ENCODE peak calls at places on chromosomes 12 and 14, in five cellular contexts. S is retinal pigment epithelial cell, B is kidney epithelial cell, C is endothelial cell of umbilical vein, X is astrocyte of the cerebellum. W is an unnamed sample.
A peak's percentile ranks its signal among the peaks of the same experiment; 100 is the strongest.

GRCh38 chr12:29316772-29317171 is 64.2 kb downstream of the ERGIC2 start:
- DNase-seq in S (no peak), B (peak; percentile 12), C (no peak), X (peak; percentile 80), W (no peak)

GRCh38 chr12:51008329-51008728 is 17.9 kb downstream of the SLC11A2 start:
- DNase-seq in X (no peak), B (no peak), S (no peak), C (no peak), W (no peak)

GRCh38 chr12:67881565-67881964 is 107.7 kb upstream of the IFNG-AS1 start:
- DNase-seq in B (no peak), X (no peak), C (no peak), S (no peak), W (no peak)

GRCh38 chr14:97458302-97459137 is 661.3 kb downstream of the VRK1 start:
- DNase-seq in S (no peak), B (no peak), X (no peak), C (no peak), W (no peak)

GRCh38 chr14:49497267-49497666 is 88.9 kb downstream of the RPS29 start:
- DNase-seq in X (no peak), C (no peak), S (no peak), B (no peak), W (no peak)

GRCh38 chr14:61565181-61565580 is 130.1 kb upstream of the HIF1A start:
- DNase-seq in C (no peak), X (no peak), S (no peak), B (no peak), W (no peak)

GRCh38 chr12:108804361-108804949 is 52.9 kb downstream of the SSH1 start:
- DNase-seq in S (no peak), B (no peak), C (peak; percentile 62), X (peak; percentile 99), W (peak; percentile 80)

GRCh38 chr12:45509187-45509586 is 220.3 kb upstream of the ARID2 start:
- DNase-seq in X (no peak), B (no peak), S (no peak), C (no peak), W (no peak)

GRCh38 chr14:102540310-102541028 is 30.9 kb upstream of the ANKRD9 start:
- DNase-seq in X (no peak), S (peak; percentile 26), B (no peak), C (no peak), W (no peak)

GRCh38 chr12:19120795-19121194 is 8.7 kb upstream of the PLEKHA5 start:
- DNase-seq in S (no peak), X (no peak), C (no peak), B (no peak), W (no peak)

GRCh38 chr12:1806301-1807106 is 13.9 kb upstream of the LRTM2 start:
- DNase-seq in X (no peak), B (no peak), S (no peak), C (no peak), W (no peak)

GRCh38 chr14:74244115-74244514 is 4.9 kb downstream of the VSX2 start:
- DNase-seq in X (no peak), C (no peak), B (no peak), S (no peak), W (no peak)
- TF ChIP-seq CTCF in X (no peak), C (no peak), B (no peak), S (peak; percentile 15), W (no peak)

GRCh38 chr14:80564051-80564450 is 352.7 kb upstream of the DIO2 start:
- DNase-seq in C (no peak), B (no peak), S (no peak), X (no peak), W (no peak)
- H3K4me3 ChIP-seq in C (no peak overlapping the region), B (no peak overlapping the region), S (no peak overlapping the region), X (no peak overlapping the region), W (no peak overlapping the region)

GRCh38 chr12:22529281-22530060 is 14.9 kb downstream of the C2CD5 start:
- DNase-seq in C (peak; percentile 36), B (no peak), S (no peak), X (no peak), W (no peak)
- TF ChIP-seq CTCF in C (peak; percentile 15), B (peak; percentile 44), S (peak; percentile 50), X (no peak), W (peak; percentile 26)

DNA sequence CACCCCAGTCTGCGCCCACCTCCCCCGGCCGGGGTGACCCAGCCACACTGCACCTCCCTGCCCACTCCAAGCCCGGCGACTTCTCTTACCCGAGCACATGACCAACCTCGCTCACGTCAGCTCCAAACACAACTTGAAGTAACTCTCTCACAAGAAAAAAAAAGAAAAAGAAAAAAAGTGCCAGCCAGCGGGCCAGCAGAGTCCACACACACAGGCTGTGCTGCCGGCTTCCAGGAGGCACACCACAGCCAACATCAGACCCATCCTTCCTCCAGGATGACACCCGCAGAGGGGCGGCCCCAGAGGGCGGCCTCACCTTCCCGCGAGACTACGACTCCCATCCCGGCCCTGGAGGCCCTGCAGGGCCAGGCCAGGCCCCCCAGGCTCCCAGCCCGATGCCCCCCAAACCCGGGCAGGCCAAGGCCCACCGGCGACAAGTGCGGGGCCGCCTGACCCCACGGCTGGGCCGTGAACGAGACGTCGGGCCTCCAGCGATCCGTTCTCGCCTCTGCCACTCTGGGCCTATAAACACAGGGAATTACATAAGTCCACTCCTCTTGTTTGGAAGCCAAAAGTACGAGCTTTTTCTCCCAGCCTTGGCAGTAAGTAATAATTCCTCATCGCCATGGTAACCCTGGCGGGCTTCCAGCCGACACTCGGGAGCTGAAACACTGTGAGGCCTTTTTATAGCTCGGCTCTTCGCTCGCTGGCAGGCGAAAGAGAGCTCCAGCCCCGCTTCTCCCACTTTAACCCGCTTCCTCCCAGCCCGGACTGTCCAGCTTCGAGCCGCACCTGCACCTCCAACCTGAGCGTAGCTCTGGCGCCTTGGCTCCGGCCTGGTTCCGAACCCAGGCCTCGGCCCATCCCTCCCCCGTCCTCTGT is 49.1 kb downstream of the NCOR2 start:
- DNase-seq in X (peak; percentile 99), C (peak; percentile 99), S (peak; percentile 99), B (peak; percentile 96), W (peak; percentile 98)
- H3K4me3 ChIP-seq in X (peak overlapping the region; percentile 56), C (peak overlapping the region; percentile 19), S (peak overlapping the region; percentile 87), B (peak overlapping the region; percentile 65), W (peak overlapping the region; percentile 50)

W was measured in BJ.